ENCODE peak calls at places on chromosomes 7 and 10, in nine cellular contexts. One of them, this sample, is unnamed.

GRCh38 chr10:17228081-17229015 is at the start of gene VIM:
- DNase-seq in CD4-positive, alpha-beta memory T cell: peak
- DNase-seq in AG04449: no peak
- DNase-seq in epithelial cell of esophagus: peak
- DNase-seq in adrenal gland: peak
- DNase-seq in brain microvascular endothelial cell: peak
- DNase-seq in HepG2: no peak
- DNase-seq in heart left ventricle: peak
- DNase-seq in CD8-positive, alpha-beta T cell: peak
- DNase-seq in this sample: peak

GRCh38 chr7:128827248-128827958 is 2.8 kb upstream of the FLNC start:
- DNase-seq in epithelial cell of esophagus: peak
- DNase-seq in adrenal gland: no peak
- DNase-seq in AG04449: peak
- DNase-seq in HepG2: no peak
- DNase-seq in brain microvascular endothelial cell: peak
- DNase-seq in heart left ventricle: peak
- DNase-seq in CD8-positive, alpha-beta T cell: no peak
- DNase-seq in CD4-positive, alpha-beta memory T cell: no peak
- DNase-seq in this sample: peak

GRCh38 chr10:114045071-114045737 is 1.5 kb downstream of the ADRB1 start:
- DNase-seq in brain microvascular endothelial cell: no peak
- DNase-seq in heart left ventricle: peak
- DNase-seq in CD4-positive, alpha-beta memory T cell: peak
- DNase-seq in AG04449: no peak
- DNase-seq in adrenal gland: no peak
- DNase-seq in CD8-positive, alpha-beta T cell: no peak
- DNase-seq in epithelial cell of esophagus: peak
- DNase-seq in HepG2: no peak
- DNase-seq in this sample: no peak

GRCh38 chr7:132185150-132185549 is 391.1 kb downstream of the PLXNA4 start:
- DNase-seq in HepG2: no peak
- DNase-seq in epithelial cell of esophagus: no peak
- DNase-seq in CD8-positive, alpha-beta T cell: no peak
- DNase-seq in brain microvascular endothelial cell: no peak
- DNase-seq in AG04449: no peak
- DNase-seq in heart left ventricle: no peak
- DNase-seq in adrenal gland: no peak
- DNase-seq in CD4-positive, alpha-beta memory T cell: no peak
- DNase-seq in this sample: no peak

GRCh38 chr10:103542764-103543616 is 49.5 kb downstream of the NEURL1 start:
- DNase-seq in heart left ventricle: peak
- DNase-seq in CD8-positive, alpha-beta T cell: no peak
- DNase-seq in AG04449: no peak
- DNase-seq in CD4-positive, alpha-beta memory T cell: peak
- DNase-seq in epithelial cell of esophagus: peak
- DNase-seq in adrenal gland: peak
- DNase-seq in HepG2: peak
- DNase-seq in brain microvascular endothelial cell: peak
- DNase-seq in this sample: peak

GRCh38 chr10:128863411-128863810 is 603.6 kb upstream of the MGMT start:
- DNase-seq in brain microvascular endothelial cell: no peak
- DNase-seq in epithelial cell of esophagus: no peak
- DNase-seq in CD4-positive, alpha-beta memory T cell: no peak
- DNase-seq in adrenal gland: no peak
- DNase-seq in HepG2: no peak
- DNase-seq in CD8-positive, alpha-beta T cell: no peak
- DNase-seq in heart left ventricle: no peak
- DNase-seq in AG04449: no peak
- DNase-seq in this sample: no peak

GRCh38 chr10:4851176-4851575 is 25.2 kb downstream of the AKR1E2 start:
- DNase-seq in heart left ventricle: no peak
- DNase-seq in HepG2: no peak
- DNase-seq in brain microvascular endothelial cell: no peak
- DNase-seq in CD8-positive, alpha-beta T cell: no peak
- DNase-seq in epithelial cell of esophagus: no peak
- DNase-seq in adrenal gland: no peak
- DNase-seq in CD4-positive, alpha-beta memory T cell: no peak
- DNase-seq in AG04449: no peak
- DNase-seq in this sample: no peak

GRCh38 chr10:46560381-46560780 is 3.9 kb upstream of the GPRIN2 start:
- DNase-seq in AG04449: no peak
- DNase-seq in heart left ventricle: peak
- DNase-seq in CD8-positive, alpha-beta T cell: peak
- DNase-seq in brain microvascular endothelial cell: no peak
- DNase-seq in epithelial cell of esophagus: no peak
- DNase-seq in HepG2: no peak
- DNase-seq in CD4-positive, alpha-beta memory T cell: no peak
- DNase-seq in adrenal gland: peak
- DNase-seq in this sample: no peak

GRCh38 chr10:88743999-88744398 is 15.8 kb upstream of the LIPN start:
- DNase-seq in CD8-positive, alpha-beta T cell: no peak
- DNase-seq in heart left ventricle: no peak
- DNase-seq in HepG2: no peak
- DNase-seq in epithelial cell of esophagus: peak
- DNase-seq in AG04449: no peak
- DNase-seq in CD4-positive, alpha-beta memory T cell: no peak
- DNase-seq in adrenal gland: no peak
- DNase-seq in brain microvascular endothelial cell: no peak
- DNase-seq in this sample: no peak

GRCh38 chr7:3157541-3158287 is 114.0 kb upstream of the CARD11 start:
- DNase-seq in AG04449: no peak
- DNase-seq in CD4-positive, alpha-beta memory T cell: no peak
- DNase-seq in brain microvascular endothelial cell: peak
- DNase-seq in CD8-positive, alpha-beta T cell: no peak
- DNase-seq in HepG2: peak
- DNase-seq in epithelial cell of esophagus: no peak
- DNase-seq in heart left ventricle: no peak
- DNase-seq in adrenal gland: no peak
- DNase-seq in this sample: no peak

DNA sequence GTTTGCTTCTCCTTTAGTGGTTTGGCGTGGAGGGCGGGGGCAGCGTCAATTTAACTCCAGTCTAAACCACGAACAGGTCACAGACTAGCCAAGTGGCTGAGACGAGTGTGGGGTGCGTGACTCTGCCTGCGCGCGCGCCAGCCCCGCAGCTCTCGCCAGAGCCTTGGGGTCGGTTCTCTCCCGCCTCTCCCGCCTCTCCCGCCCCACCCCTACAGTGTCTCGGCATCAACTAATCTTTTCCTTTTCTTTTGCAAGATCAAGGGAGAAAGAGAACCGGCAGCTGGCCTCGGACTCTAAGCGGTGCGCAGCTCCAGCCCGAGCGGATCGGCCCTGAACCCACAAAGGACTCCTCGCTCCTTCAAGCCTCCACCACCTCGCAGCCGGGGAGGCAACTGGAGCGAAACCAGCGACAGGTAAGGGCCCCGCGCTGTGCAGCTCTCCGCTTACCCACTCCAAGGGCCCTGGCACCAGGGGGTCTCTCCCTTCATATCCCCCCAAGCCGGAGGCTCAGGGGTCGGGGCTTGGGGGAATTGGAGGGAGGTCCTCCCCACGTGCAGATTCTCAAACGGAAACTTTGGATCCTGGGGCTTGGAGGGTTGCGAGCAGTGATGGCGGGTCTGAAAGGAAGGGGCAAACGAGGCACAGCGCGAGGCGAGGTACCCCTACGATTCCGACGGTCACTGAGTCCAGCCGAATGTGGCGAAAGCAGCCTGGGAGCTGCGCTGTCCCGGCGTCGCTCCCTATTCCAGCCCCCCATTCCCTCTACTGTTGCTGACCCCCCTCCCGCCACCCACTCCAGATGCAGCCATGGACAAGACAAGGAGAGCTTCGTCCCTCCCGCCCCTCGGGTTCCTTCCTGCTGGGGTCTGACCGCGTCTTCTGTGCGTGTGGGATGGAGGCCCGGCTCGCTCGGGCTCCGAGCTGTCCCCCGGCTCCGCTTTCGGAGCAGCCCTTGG is 832 bp downstream of the CHRM2 start:
- DNase-seq in adrenal gland: no peak
- DNase-seq in CD4-positive, alpha-beta memory T cell: no peak
- DNase-seq in epithelial cell of esophagus: no peak
- DNase-seq in brain microvascular endothelial cell: no peak
- DNase-seq in AG04449: no peak
- DNase-seq in HepG2: no peak
- DNase-seq in CD8-positive, alpha-beta T cell: no peak
- DNase-seq in heart left ventricle: peak
- DNase-seq in this sample: peak
- H3K4me3 ChIP-seq in adrenal gland: no peak
- H3K4me3 ChIP-seq in CD4-positive, alpha-beta memory T cell: no peak
- H3K4me3 ChIP-seq in epithelial cell of esophagus: no peak
- H3K4me3 ChIP-seq in brain microvascular endothelial cell: peak
- H3K4me3 ChIP-seq in AG04449: peak
- H3K4me3 ChIP-seq in HepG2: no peak
- H3K4me3 ChIP-seq in CD8-positive, alpha-beta T cell: no peak
- H3K4me3 ChIP-seq in heart left ventricle: peak
- H3K4me3 ChIP-seq in this sample: peak

DNA sequence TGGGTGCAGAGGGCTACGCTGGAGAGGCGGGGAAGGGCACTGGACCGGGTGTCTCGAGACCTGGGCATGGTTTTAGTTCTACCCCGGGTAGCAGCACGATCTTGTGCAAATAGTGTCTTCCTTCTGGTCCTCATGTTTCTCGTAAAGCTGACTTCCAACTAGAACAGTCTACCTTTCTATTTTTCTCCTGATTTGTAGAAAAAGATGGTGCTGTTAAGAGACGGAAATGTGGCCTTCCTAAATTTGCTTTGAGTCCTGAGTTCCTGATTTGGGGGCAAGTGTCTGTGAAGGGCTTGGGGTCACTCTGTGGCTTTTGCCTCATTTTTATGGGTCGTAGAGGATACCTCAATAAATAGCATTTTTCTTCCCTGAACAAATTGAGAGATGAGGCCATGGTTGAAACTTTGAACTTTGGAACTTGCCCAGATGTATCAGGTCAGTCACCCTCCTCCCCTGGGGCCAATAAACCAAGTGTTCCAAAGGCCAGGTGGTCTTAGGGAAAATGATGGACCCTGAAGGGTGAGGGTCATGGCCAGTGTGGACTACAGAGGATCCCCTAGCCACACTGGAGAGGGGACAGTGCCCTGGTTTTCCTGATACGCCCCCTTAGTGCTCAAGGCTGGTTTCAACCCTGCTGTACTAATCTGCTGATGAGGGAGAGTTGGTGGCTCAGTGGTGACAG is 45.2 kb downstream of the GRK5 start:
- DNase-seq in adrenal gland: no peak
- DNase-seq in CD4-positive, alpha-beta memory T cell: no peak
- DNase-seq in brain microvascular endothelial cell: no peak
- DNase-seq in heart left ventricle: no peak
- DNase-seq in AG04449: no peak
- DNase-seq in HepG2: no peak
- DNase-seq in CD8-positive, alpha-beta T cell: no peak
- DNase-seq in epithelial cell of esophagus: no peak
- DNase-seq in this sample: no peak
- H3K4me3 ChIP-seq in adrenal gland: no peak
- H3K4me3 ChIP-seq in CD4-positive, alpha-beta memory T cell: no peak
- H3K4me3 ChIP-seq in brain microvascular endothelial cell: no peak
- H3K4me3 ChIP-seq in heart left ventricle: no peak
- H3K4me3 ChIP-seq in AG04449: no peak
- H3K4me3 ChIP-seq in HepG2: peak
- H3K4me3 ChIP-seq in CD8-positive, alpha-beta T cell: no peak
- H3K4me3 ChIP-seq in epithelial cell of esophagus: no peak
- H3K4me3 ChIP-seq in this sample: no peak

DNA sequence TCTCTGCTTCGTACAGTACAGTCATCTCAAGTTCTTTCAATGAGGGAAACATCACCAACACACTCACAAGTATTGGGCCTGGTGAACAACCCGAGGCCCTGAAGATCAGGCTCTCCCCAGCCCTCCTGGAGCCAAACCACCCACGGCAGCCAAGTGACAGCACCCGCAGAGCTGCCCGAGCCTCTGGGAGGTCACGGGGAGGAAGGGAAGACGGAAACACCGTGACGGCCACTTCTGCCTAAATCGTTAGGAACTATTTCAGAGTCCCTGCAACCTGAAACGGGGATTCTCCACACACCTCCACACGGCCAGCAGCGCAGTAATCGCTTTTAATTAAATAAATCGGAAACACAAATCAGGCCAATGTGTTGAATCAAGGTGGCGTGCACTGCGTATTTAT is 222.6 kb downstream of the MAD1L1 start:
- DNase-seq in epithelial cell of esophagus: no peak
- DNase-seq in heart left ventricle: peak
- DNase-seq in CD8-positive, alpha-beta T cell: no peak
- DNase-seq in adrenal gland: no peak
- DNase-seq in AG04449: no peak
- DNase-seq in HepG2: no peak
- DNase-seq in brain microvascular endothelial cell: no peak
- DNase-seq in CD4-positive, alpha-beta memory T cell: no peak
- DNase-seq in this sample: no peak
- H3K4me3 ChIP-seq in epithelial cell of esophagus: no peak
- H3K4me3 ChIP-seq in heart left ventricle: no peak
- H3K4me3 ChIP-seq in CD8-positive, alpha-beta T cell: no peak
- H3K4me3 ChIP-seq in adrenal gland: no peak
- H3K4me3 ChIP-seq in AG04449: no peak
- H3K4me3 ChIP-seq in HepG2: no peak
- H3K4me3 ChIP-seq in brain microvascular endothelial cell: no peak
- H3K4me3 ChIP-seq in CD4-positive, alpha-beta memory T cell: no peak
- H3K4me3 ChIP-seq in this sample: no peak

GRCh38 chr10:75619636-75620035 is 188.2 kb downstream of the LRMDA start:
- DNase-seq in AG04449: no peak
- DNase-seq in epithelial cell of esophagus: no peak
- DNase-seq in HepG2: no peak
- DNase-seq in heart left ventricle: no peak
- DNase-seq in CD4-positive, alpha-beta memory T cell: no peak
- DNase-seq in adrenal gland: no peak
- DNase-seq in brain microvascular endothelial cell: no peak
- DNase-seq in CD8-positive, alpha-beta T cell: no peak
- DNase-seq in this sample: no peak

GRCh38 chr10:75624632-75625031 is 193.2 kb downstream of the LRMDA start:
- DNase-seq in AG04449: no peak
- DNase-seq in epithelial cell of esophagus: no peak
- DNase-seq in adrenal gland: no peak
- DNase-seq in heart left ventricle: no peak
- DNase-seq in CD4-positive, alpha-beta memory T cell: no peak
- DNase-seq in brain microvascular endothelial cell: no peak
- DNase-seq in HepG2: no peak
- DNase-seq in CD8-positive, alpha-beta T cell: no peak
- DNase-seq in this sample: no peak

GRCh38 chr10:75617485-75618155 is 186.2 kb downstream of the LRMDA start:
- DNase-seq in CD8-positive, alpha-beta T cell: no peak
- DNase-seq in AG04449: no peak
- DNase-seq in HepG2: no peak
- DNase-seq in brain microvascular endothelial cell: no peak
- DNase-seq in heart left ventricle: peak
- DNase-seq in epithelial cell of esophagus: no peak
- DNase-seq in CD4-positive, alpha-beta memory T cell: no peak
- DNase-seq in adrenal gland: peak
- DNase-seq in this sample: no peak

GRCh38 chr10:75623310-75623940 is 192.0 kb downstream of the LRMDA start:
- DNase-seq in AG04449: no peak
- DNase-seq in epithelial cell of esophagus: no peak
- DNase-seq in CD4-positive, alpha-beta memory T cell: no peak
- DNase-seq in HepG2: no peak
- DNase-seq in brain microvascular endothelial cell: no peak
- DNase-seq in CD8-positive, alpha-beta T cell: no peak
- DNase-seq in heart left ventricle: no peak
- DNase-seq in adrenal gland: no peak
- DNase-seq in this sample: no peak

DNA sequence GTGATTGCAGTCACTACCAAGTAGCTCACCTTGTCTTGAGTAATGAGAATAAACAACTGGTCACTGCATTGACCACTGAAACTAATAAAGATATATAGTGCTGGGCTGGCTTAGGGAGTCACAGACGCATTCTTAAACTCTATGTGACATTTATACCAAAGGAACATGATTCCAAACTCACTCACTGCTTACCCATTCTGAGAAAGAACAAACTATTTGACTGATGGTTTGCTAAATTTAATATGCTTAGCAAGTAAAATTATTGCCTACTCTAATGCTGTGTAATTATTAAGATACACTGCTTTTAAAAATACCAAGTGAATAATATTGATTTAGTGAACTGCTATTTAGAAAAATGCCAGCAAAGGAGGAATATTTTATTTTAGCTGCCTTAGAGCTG is 191.1 kb downstream of the LRMDA start:
- DNase-seq in adrenal gland: no peak
- DNase-seq in CD8-positive, alpha-beta T cell: no peak
- DNase-seq in heart left ventricle: no peak
- DNase-seq in CD4-positive, alpha-beta memory T cell: no peak
- DNase-seq in HepG2: no peak
- DNase-seq in brain microvascular endothelial cell: no peak
- DNase-seq in AG04449: no peak
- DNase-seq in epithelial cell of esophagus: no peak
- DNase-seq in this sample: no peak
- H3K4me3 ChIP-seq in adrenal gland: no peak
- H3K4me3 ChIP-seq in CD8-positive, alpha-beta T cell: no peak
- H3K4me3 ChIP-seq in heart left ventricle: no peak
- H3K4me3 ChIP-seq in CD4-positive, alpha-beta memory T cell: no peak
- H3K4me3 ChIP-seq in HepG2: no peak
- H3K4me3 ChIP-seq in brain microvascular endothelial cell: no peak
- H3K4me3 ChIP-seq in AG04449: no peak
- H3K4me3 ChIP-seq in epithelial cell of esophagus: no peak
- H3K4me3 ChIP-seq in this sample: no peak